ENCODE peak calls at places on chromosomes 11 and 22, in ten cellular contexts. One of them, this sample, is unnamed.
A peak's percentile ranks its signal among the peaks of the same experiment; 100 is the strongest.

GRCh38 chr11:44424841-44425240 is 114.9 kb upstream of the ALX4 start:
- DNase-seq in cardiac muscle cell: no peak
- DNase-seq in OCI-LY7: no peak
- DNase-seq in IMR-90: no peak
- DNase-seq in tibial artery: no peak
- DNase-seq in kidney: no peak
- DNase-seq in heart right ventricle: no peak
- DNase-seq in fibroblast of lung: no peak
- DNase-seq in tibial nerve: no peak
- DNase-seq in H9: no peak
- DNase-seq in this sample: no peak

GRCh38 chr11:657691-658126 is 20.6 kb downstream of the DRD4 start:
- DNase-seq in fibroblast of lung: no peak
- DNase-seq in IMR-90: no peak
- DNase-seq in tibial artery: no peak
- DNase-seq in H9: no peak
- DNase-seq in heart right ventricle: no peak
- DNase-seq in cardiac muscle cell: no peak
- DNase-seq in OCI-LY7: no peak
- DNase-seq in kidney: no peak
- DNase-seq in tibial nerve: no peak
- DNase-seq in this sample: no peak

GRCh38 chr11:16096336-16096735 is 260.0 kb downstream of the SOX6 start:
- DNase-seq in H9: no peak
- DNase-seq in IMR-90: peak; percentile 45
- DNase-seq in tibial artery: no peak
- DNase-seq in OCI-LY7: no peak
- DNase-seq in tibial nerve: no peak
- DNase-seq in kidney: no peak
- DNase-seq in heart right ventricle: no peak
- DNase-seq in fibroblast of lung: peak; percentile 50
- DNase-seq in cardiac muscle cell: peak; percentile 34
- DNase-seq in this sample: no peak

GRCh38 chr22:42805016-42805997 is 51.8 kb downstream of the ARFGAP3 start:
- DNase-seq in H9: peak; percentile 34
- DNase-seq in kidney: peak; percentile 89
- DNase-seq in tibial artery: no peak
- DNase-seq in IMR-90: no peak
- DNase-seq in tibial nerve: no peak
- DNase-seq in OCI-LY7: no peak
- DNase-seq in fibroblast of lung: no peak
- DNase-seq in heart right ventricle: peak; percentile 61
- DNase-seq in cardiac muscle cell: no peak
- DNase-seq in this sample: no peak

GRCh38 chr11:10657308-10658271 is 36.0 kb downstream of the IRAG1 start:
- DNase-seq in kidney: no peak
- DNase-seq in tibial nerve: no peak
- DNase-seq in heart right ventricle: no peak
- DNase-seq in fibroblast of lung: peak; percentile 86
- DNase-seq in tibial artery: no peak
- DNase-seq in IMR-90: peak; percentile 82
- DNase-seq in OCI-LY7: no peak
- DNase-seq in cardiac muscle cell: peak; percentile 82
- DNase-seq in H9: no peak
- DNase-seq in this sample: peak; percentile 57

GRCh38 chr11:125404811-125405481 is 91.1 kb downstream of the FEZ1 start:
- DNase-seq in IMR-90: peak; percentile 47
- DNase-seq in fibroblast of lung: peak; percentile 42
- DNase-seq in tibial artery: peak; percentile 63
- DNase-seq in heart right ventricle: peak; percentile 77
- DNase-seq in OCI-LY7: peak; percentile 33
- DNase-seq in cardiac muscle cell: peak; percentile 66
- DNase-seq in kidney: peak; percentile 83
- DNase-seq in tibial nerve: peak; percentile 57
- DNase-seq in H9: peak; percentile 86
- DNase-seq in this sample: no peak

GRCh38 chr11:33892906-33893594 is 1.2 kb upstream of the LMO2 start:
- DNase-seq in H9: no peak
- DNase-seq in tibial nerve: no peak
- DNase-seq in OCI-LY7: no peak
- DNase-seq in IMR-90: no peak
- DNase-seq in tibial artery: no peak
- DNase-seq in cardiac muscle cell: no peak
- DNase-seq in fibroblast of lung: peak; percentile 14
- DNase-seq in heart right ventricle: no peak
- DNase-seq in kidney: no peak
- DNase-seq in this sample: no peak

GRCh38 chr11:9765320-9766101 is 101.6 kb downstream of the SWAP70 start:
- DNase-seq in fibroblast of lung: peak; percentile 93
- DNase-seq in tibial artery: peak; percentile 41
- DNase-seq in OCI-LY7: no peak
- DNase-seq in kidney: peak; percentile 87
- DNase-seq in cardiac muscle cell: peak; percentile 97
- DNase-seq in H9: peak; percentile 82
- DNase-seq in tibial nerve: peak; percentile 42
- DNase-seq in heart right ventricle: peak; percentile 60
- DNase-seq in IMR-90: peak; percentile 95
- DNase-seq in this sample: peak; percentile 90

GRCh38 chr11:35040221-35040942 is 98.6 kb upstream of the CD44 start:
- DNase-seq in tibial artery: no peak
- DNase-seq in cardiac muscle cell: peak; percentile 53
- DNase-seq in fibroblast of lung: peak; percentile 90
- DNase-seq in IMR-90: peak; percentile 69
- DNase-seq in heart right ventricle: no peak
- DNase-seq in tibial nerve: no peak
- DNase-seq in OCI-LY7: no peak
- DNase-seq in H9: no peak
- DNase-seq in kidney: no peak
- DNase-seq in this sample: no peak

GRCh38 chr22:24134090-24134846 is 47.0 kb upstream of the SUSD2 start:
- DNase-seq in tibial artery: no peak
- DNase-seq in tibial nerve: no peak
- DNase-seq in H9: no peak
- DNase-seq in kidney: no peak
- DNase-seq in OCI-LY7: no peak
- DNase-seq in heart right ventricle: no peak
- DNase-seq in cardiac muscle cell: no peak
- DNase-seq in IMR-90: no peak
- DNase-seq in fibroblast of lung: peak; percentile 36
- DNase-seq in this sample: no peak

GRCh38 chr11:18313985-18314763 is 7.8 kb downstream of the HPS5 start:
- DNase-seq in cardiac muscle cell: peak; percentile 34
- DNase-seq in kidney: no peak
- DNase-seq in fibroblast of lung: peak; percentile 43
- DNase-seq in tibial artery: no peak
- DNase-seq in OCI-LY7: no peak
- DNase-seq in H9: no peak
- DNase-seq in tibial nerve: no peak
- DNase-seq in IMR-90: peak; percentile 36
- DNase-seq in heart right ventricle: no peak
- DNase-seq in this sample: no peak

GRCh38 chr11:61111786-61112517 is 9.7 kb downstream of the CD5 start:
- DNase-seq in tibial artery: no peak
- DNase-seq in tibial nerve: no peak
- DNase-seq in kidney: no peak
- DNase-seq in fibroblast of lung: no peak
- DNase-seq in IMR-90: no peak
- DNase-seq in OCI-LY7: no peak
- DNase-seq in H9: no peak
- DNase-seq in heart right ventricle: no peak
- DNase-seq in cardiac muscle cell: no peak
- DNase-seq in this sample: no peak

GRCh38 chr11:74948546-74948897 is 369 bp downstream of the XRRA1 start:
- DNase-seq in OCI-LY7: peak; percentile 38
- DNase-seq in H9: no peak
- DNase-seq in cardiac muscle cell: peak; percentile 33
- DNase-seq in tibial nerve: no peak
- DNase-seq in fibroblast of lung: peak; percentile 24
- DNase-seq in tibial artery: no peak
- DNase-seq in IMR-90: no peak
- DNase-seq in kidney: no peak
- DNase-seq in heart right ventricle: no peak
- DNase-seq in this sample: no peak

GRCh38 chr11:73149105-73149504 is 7.0 kb upstream of the FCHSD2 start:
- DNase-seq in cardiac muscle cell: no peak
- DNase-seq in tibial nerve: no peak
- DNase-seq in IMR-90: no peak
- DNase-seq in fibroblast of lung: no peak
- DNase-seq in H9: no peak
- DNase-seq in kidney: no peak
- DNase-seq in tibial artery: no peak
- DNase-seq in heart right ventricle: no peak
- DNase-seq in OCI-LY7: no peak
- DNase-seq in this sample: no peak

DNA sequence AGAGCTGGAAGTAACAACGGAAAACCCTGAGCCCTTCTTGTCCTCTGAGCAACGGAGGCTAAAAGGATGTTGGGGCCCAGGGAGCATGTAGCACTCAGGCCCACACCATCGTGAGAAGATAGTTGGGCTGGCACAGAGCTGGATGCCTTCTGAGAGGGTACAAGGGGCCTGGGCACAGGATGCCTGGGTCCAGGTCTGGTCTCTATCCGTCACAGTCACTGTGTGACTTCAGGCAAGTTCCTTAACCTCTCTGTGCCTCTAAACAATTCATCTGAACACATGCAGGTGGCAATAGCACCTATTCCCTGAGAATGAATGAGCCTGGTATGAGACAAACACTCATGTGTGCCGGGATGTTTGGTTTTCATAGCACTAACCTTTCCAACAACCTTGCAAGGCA is 29.2 kb downstream of the MB start:
- DNase-seq in tibial artery: no peak
- DNase-seq in tibial nerve: no peak
- DNase-seq in kidney: no peak
- DNase-seq in heart right ventricle: no peak
- DNase-seq in cardiac muscle cell: no peak
- DNase-seq in H9: no peak
- DNase-seq in fibroblast of lung: no peak
- DNase-seq in IMR-90: no peak
- DNase-seq in OCI-LY7: no peak
- DNase-seq in this sample: no peak
- H3K27ac ChIP-seq in tibial artery: no peak overlapping the region
- H3K27ac ChIP-seq in tibial nerve: peak overlapping the region; percentile 27
- H3K27ac ChIP-seq in kidney: no peak overlapping the region
- H3K27ac ChIP-seq in heart right ventricle: peak overlapping the region; percentile 81
- H3K27ac ChIP-seq in cardiac muscle cell: peak overlapping the region; percentile 93
- H3K27ac ChIP-seq in H9: no peak overlapping the region
- H3K27ac ChIP-seq in fibroblast of lung: no peak overlapping the region
- H3K27ac ChIP-seq in IMR-90: no peak overlapping the region
- H3K27ac ChIP-seq in OCI-LY7: no peak overlapping the region
- H3K27ac ChIP-seq in this sample: peak overlapping the region; percentile 31

GRCh38 chr11:118401151-118401879 is at the start of gene ATP5MG:
- DNase-seq in tibial nerve: peak; percentile 63
- DNase-seq in heart right ventricle: peak; percentile 92
- DNase-seq in kidney: peak; percentile 95
- DNase-seq in fibroblast of lung: peak; percentile 84
- DNase-seq in H9: peak; percentile 88
- DNase-seq in tibial artery: peak; percentile 85
- DNase-seq in IMR-90: peak; percentile 86
- DNase-seq in OCI-LY7: peak; percentile 97
- DNase-seq in cardiac muscle cell: peak; percentile 94
- DNase-seq in this sample: peak; percentile 72
- TF ChIP-seq CTCF in tibial nerve: no peak
- TF ChIP-seq CTCF in heart right ventricle: peak; percentile 18
- TF ChIP-seq CTCF in kidney: peak; percentile 4
- TF ChIP-seq CTCF in fibroblast of lung: peak; percentile 7
- TF ChIP-seq CTCF in H9: peak; percentile 35
- TF ChIP-seq CTCF in tibial artery: no peak
- TF ChIP-seq CTCF in IMR-90: no peak
- TF ChIP-seq CTCF in OCI-LY7: peak; percentile 22
- TF ChIP-seq CTCF in cardiac muscle cell: no peak
- TF ChIP-seq CTCF in this sample: peak; percentile 20

GRCh38 chr11:56183459-56183858 is 7.0 kb downstream of the OR5J2 start:
- DNase-seq in kidney: no peak
- DNase-seq in tibial artery: no peak
- DNase-seq in OCI-LY7: no peak
- DNase-seq in cardiac muscle cell: no peak
- DNase-seq in IMR-90: no peak
- DNase-seq in heart right ventricle: no peak
- DNase-seq in fibroblast of lung: no peak
- DNase-seq in tibial nerve: no peak
- DNase-seq in H9: no peak
- DNase-seq in this sample: no peak

GRCh38 chr11:56188602-56189001 is 12.2 kb downstream of the OR5J2 start:
- DNase-seq in OCI-LY7: no peak
- DNase-seq in H9: no peak
- DNase-seq in fibroblast of lung: no peak
- DNase-seq in heart right ventricle: no peak
- DNase-seq in tibial nerve: no peak
- DNase-seq in kidney: no peak
- DNase-seq in cardiac muscle cell: no peak
- DNase-seq in tibial artery: no peak
- DNase-seq in IMR-90: no peak
- DNase-seq in this sample: no peak
- H3K27ac ChIP-seq in OCI-LY7: no peak overlapping the region
- H3K27ac ChIP-seq in H9: no peak overlapping the region
- H3K27ac ChIP-seq in fibroblast of lung: no peak overlapping the region
- H3K27ac ChIP-seq in heart right ventricle: no peak overlapping the region
- H3K27ac ChIP-seq in tibial nerve: no peak overlapping the region
- H3K27ac ChIP-seq in kidney: no peak overlapping the region
- H3K27ac ChIP-seq in cardiac muscle cell: no peak overlapping the region
- H3K27ac ChIP-seq in tibial artery: no peak overlapping the region
- H3K27ac ChIP-seq in IMR-90: no peak overlapping the region
- H3K27ac ChIP-seq in this sample: no peak overlapping the region

GRCh38 chr11:86358720-86359119 is 16.0 kb upstream of the CCDC81 start:
- DNase-seq in kidney: no peak
- DNase-seq in IMR-90: no peak
- DNase-seq in cardiac muscle cell: no peak
- DNase-seq in fibroblast of lung: no peak
- DNase-seq in H9: no peak
- DNase-seq in tibial nerve: no peak
- DNase-seq in heart right ventricle: no peak
- DNase-seq in tibial artery: no peak
- DNase-seq in OCI-LY7: no peak
- DNase-seq in this sample: no peak

GRCh38 chr11:86360775-86361395 is 13.8 kb upstream of the CCDC81 start:
- DNase-seq in fibroblast of lung: peak; percentile 50
- DNase-seq in H9: no peak
- DNase-seq in heart right ventricle: no peak
- DNase-seq in cardiac muscle cell: peak; percentile 67
- DNase-seq in tibial artery: no peak
- DNase-seq in tibial nerve: no peak
- DNase-seq in kidney: no peak
- DNase-seq in IMR-90: peak; percentile 73
- DNase-seq in OCI-LY7: no peak
- DNase-seq in this sample: peak; percentile 24

GRCh38 chr11:86355256-86355655 is 19.4 kb upstream of the CCDC81 start:
- DNase-seq in kidney: no peak
- DNase-seq in cardiac muscle cell: no peak
- DNase-seq in tibial nerve: no peak
- DNase-seq in OCI-LY7: no peak
- DNase-seq in heart right ventricle: no peak
- DNase-seq in H9: no peak
- DNase-seq in fibroblast of lung: no peak
- DNase-seq in IMR-90: no peak
- DNase-seq in tibial artery: no peak
- DNase-seq in this sample: no peak
- TF ChIP-seq CTCF in kidney: no peak
- TF ChIP-seq CTCF in cardiac muscle cell: no peak
- TF ChIP-seq CTCF in tibial nerve: no peak
- TF ChIP-seq CTCF in OCI-LY7: no peak
- TF ChIP-seq CTCF in heart right ventricle: no peak
- TF ChIP-seq CTCF in H9: no peak
- TF ChIP-seq CTCF in fibroblast of lung: no peak
- TF ChIP-seq CTCF in IMR-90: no peak
- TF ChIP-seq CTCF in tibial artery: no peak
- TF ChIP-seq CTCF in this sample: no peak

This sample was measured in AG04450.